ENCODE peak calls at places on chromosomes 5 and 9, in seven cellular contexts. One of them, this sample, is unnamed.

GRCh38 chr5:68224561-68225187 is 9.1 kb downstream of the PIK3R1 start:
- DNase-seq in substantia nigra: no peak
- DNase-seq in HT1080: no peak
- DNase-seq in activated naive CD4-positive, alpha-beta T cell: no peak
- DNase-seq in PC-9: no peak
- DNase-seq in NCI-H460: no peak
- DNase-seq in skeletal muscle cell: peak; percentile 77
- DNase-seq in this sample: peak; percentile 17

GRCh38 chr9:129432671-129433154 is 188.2 kb downstream of the C9orf50 start:
- DNase-seq in NCI-H460: no peak
- DNase-seq in PC-9: no peak
- DNase-seq in HT1080: no peak
- DNase-seq in substantia nigra: no peak
- DNase-seq in activated naive CD4-positive, alpha-beta T cell: no peak
- DNase-seq in skeletal muscle cell: no peak
- DNase-seq in this sample: no peak

GRCh38 chr5:36657563-36657995 is 51.2 kb downstream of the SLC1A3 start:
- DNase-seq in PC-9: no peak
- DNase-seq in activated naive CD4-positive, alpha-beta T cell: no peak
- DNase-seq in substantia nigra: peak; percentile 14
- DNase-seq in skeletal muscle cell: peak; percentile 99
- DNase-seq in NCI-H460: peak; percentile 87
- DNase-seq in HT1080: peak; percentile 99
- DNase-seq in this sample: peak; percentile 98

GRCh38 chr5:100904259-100904822 is 1.3 kb upstream of the ST8SIA4 start:
- DNase-seq in skeletal muscle cell: no peak
- DNase-seq in HT1080: no peak
- DNase-seq in NCI-H460: no peak
- DNase-seq in PC-9: no peak
- DNase-seq in activated naive CD4-positive, alpha-beta T cell: no peak
- DNase-seq in substantia nigra: peak; percentile 8
- DNase-seq in this sample: no peak

GRCh38 chr5:150278916-150279315 is 10.7 kb downstream of the CAMK2A start:
- DNase-seq in PC-9: peak; percentile 42
- DNase-seq in HT1080: peak; percentile 85
- DNase-seq in NCI-H460: no peak
- DNase-seq in substantia nigra: no peak
- DNase-seq in skeletal muscle cell: peak; percentile 56
- DNase-seq in activated naive CD4-positive, alpha-beta T cell: no peak
- DNase-seq in this sample: peak; percentile 82

GRCh38 chr9:22211588-22212360 is 202.7 kb upstream of the CDKN2B start:
- DNase-seq in activated naive CD4-positive, alpha-beta T cell: no peak
- DNase-seq in NCI-H460: peak; percentile 76
- DNase-seq in substantia nigra: no peak
- DNase-seq in HT1080: peak; percentile 94
- DNase-seq in skeletal muscle cell: peak; percentile 80
- DNase-seq in PC-9: peak; percentile 33
- DNase-seq in this sample: peak; percentile 96

GRCh38 chr9:22064957-22065356 is 55.9 kb upstream of the CDKN2B start:
- DNase-seq in skeletal muscle cell: no peak
- DNase-seq in substantia nigra: no peak
- DNase-seq in PC-9: no peak
- DNase-seq in NCI-H460: no peak
- DNase-seq in activated naive CD4-positive, alpha-beta T cell: no peak
- DNase-seq in HT1080: no peak
- DNase-seq in this sample: no peak

GRCh38 chr9:107597743-107598217 is 108.2 kb upstream of the KLF4 start:
- DNase-seq in activated naive CD4-positive, alpha-beta T cell: no peak
- DNase-seq in HT1080: no peak
- DNase-seq in NCI-H460: no peak
- DNase-seq in skeletal muscle cell: no peak
- DNase-seq in PC-9: no peak
- DNase-seq in substantia nigra: no peak
- DNase-seq in this sample: no peak

GRCh38 chr9:20320921-20321320 is 301.4 kb downstream of the MLLT3 start:
- DNase-seq in skeletal muscle cell: no peak
- DNase-seq in HT1080: no peak
- DNase-seq in activated naive CD4-positive, alpha-beta T cell: no peak
- DNase-seq in NCI-H460: no peak
- DNase-seq in substantia nigra: no peak
- DNase-seq in PC-9: no peak
- DNase-seq in this sample: no peak

This sample was measured in RPMI7951.